ENCODE peak calls at places on chromosomes 5 and 9, in eight cellular contexts. V is breast epithelium, M is tibial artery, U is sigmoid colon, O is esophagus squamous epithelium, G is pancreas, P is vagina, Q is upper lobe of right lung. B is an unnamed sample. For H3K4me1, the result is how much of the 10 kb centered on the place peaks cover.

GRCh38 chr5:98492258-98492657 is 281.2 kb upstream of the RGMB start:
- DNase-seq in V (no peak), M (no peak), U (no peak), O (no peak), G (no peak), P (no peak), Q (no peak), B (no peak)

GRCh38 chr5:74196233-74196632 is 444.3 kb downstream of the ENC1 start:
- DNase-seq in V (no peak), M (no peak), U (no peak), O (no peak), G (no peak), P (no peak), Q (no peak), B (no peak)

GRCh38 chr9:127158995-127159801 is 36.8 kb upstream of the ANGPTL2 start:
- DNase-seq in V (peak), M (peak), U (peak), O (no peak), G (no peak), P (peak), Q (peak), B (no peak)

GRCh38 chr5:50990296-50990924 is 324.0 kb downstream of the PARP8 start:
- DNase-seq in V (no peak), M (no peak), U (no peak), O (no peak), G (no peak), P (no peak), Q (no peak), B (no peak)

GRCh38 chr5:175814676-175815075 is 56.7 kb upstream of the CPLX2 start:
- DNase-seq in V (no peak), M (no peak), U (no peak), O (no peak), G (no peak), P (no peak), Q (no peak), B (no peak)

GRCh38 chr5:179801304-179802206 is 5.1 kb downstream of the MGAT4B start:
- DNase-seq in V (no peak), M (peak), U (peak), O (peak), G (peak), P (no peak), Q (peak), B (peak)

GRCh38 chr5:95779611-95780010 is 42.9 kb downstream of the GLRX start:
- DNase-seq in V (no peak), M (no peak), U (no peak), O (no peak), G (no peak), P (no peak), Q (no peak), B (no peak)

GRCh38 chr5:161301586-161301985 is 244.9 kb downstream of the GABRB2 start:
- DNase-seq in V (no peak), M (no peak), U (no peak), O (no peak), G (no peak), P (no peak), Q (no peak), B (no peak)

GRCh38 chr5:144072518-144072927 is 97.9 kb downstream of the YIPF5 start:
- DNase-seq in V (no peak), M (no peak), U (no peak), O (no peak), G (no peak), P (no peak), Q (no peak), B (no peak)

GRCh38 chr9:111661802-111662491 is 542 bp downstream of the GNG10 start:
- DNase-seq in V (no peak), M (peak), U (peak), O (no peak), G (peak), P (no peak), Q (peak), B (peak)

DNA sequence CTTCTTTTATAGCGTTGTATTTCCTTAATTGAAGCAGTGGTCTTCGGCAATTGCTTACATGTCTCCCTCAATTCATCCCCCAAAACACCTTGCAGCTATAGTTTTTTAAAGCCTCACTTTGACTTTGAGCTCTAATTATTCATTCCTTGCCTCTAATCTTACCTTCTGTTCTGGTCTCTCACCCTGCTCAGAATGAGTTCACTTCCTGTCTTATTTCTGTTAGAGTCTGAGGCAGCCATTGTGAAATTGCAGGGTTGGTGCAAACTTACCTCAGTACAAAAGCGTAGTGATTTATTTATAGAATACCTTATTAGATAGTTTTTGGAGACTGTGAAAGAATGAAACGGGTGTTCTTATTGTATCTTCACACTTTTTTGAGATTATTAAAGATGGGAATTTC is 35.0 kb downstream of the AOPEP start:
- DNase-seq in V (no peak), M (no peak), U (no peak), O (no peak), G (no peak), P (no peak), Q (no peak), B (no peak)
- H3K4me1 ChIP-seq in V (under half), M (under half), U (under half), O (under half), G (under half), P (under half), Q (under half), B (under half)

GRCh38 chr5:149962040-149962439 is 1.5 kb downstream of the SLC26A2 start:
- DNase-seq in V (no peak), M (no peak), U (no peak), O (no peak), G (no peak), P (no peak), Q (no peak), B (no peak)
- H3K27ac ChIP-seq in V (no peak), M (no peak), U (no peak), O (peak), G (no peak), P (no peak), Q (no peak), B (peak)

GRCh38 chr5:76490970-76491369 is 87.9 kb downstream of the IQGAP2 start:
- DNase-seq in V (no peak), M (no peak), U (no peak), O (no peak), G (no peak), P (no peak), Q (no peak), B (no peak)
- H3K4me1 ChIP-seq in V (under half), M (under half), U (under half), O (under half), G (under half), P (under half), Q (under half), B (under half)

DNA sequence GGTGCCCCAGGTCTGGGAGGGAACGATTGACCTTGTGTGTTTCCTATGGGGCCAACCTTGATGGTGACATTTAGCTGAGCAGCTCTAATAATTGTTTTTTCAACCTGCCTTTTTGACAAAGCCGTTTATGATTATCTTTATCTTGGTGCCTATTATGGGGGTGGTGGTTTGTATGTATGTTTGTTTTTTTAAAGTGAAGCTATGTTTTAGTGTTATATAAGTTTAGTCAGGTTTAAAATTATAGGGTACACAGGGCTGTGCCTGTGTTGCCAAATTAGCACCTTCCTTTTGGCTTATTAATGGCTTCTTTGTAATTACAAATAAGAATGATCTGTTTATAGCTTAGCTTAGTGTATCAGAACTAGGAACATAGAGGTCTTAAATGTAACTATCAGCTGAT is 20.9 kb downstream of the TJP2 start:
- DNase-seq in V (no peak), M (no peak), U (no peak), O (no peak), G (no peak), P (no peak), Q (no peak), B (no peak)
- H3K27ac ChIP-seq in V (no peak), M (no peak), U (no peak), O (no peak), G (no peak), P (no peak), Q (no peak), B (no peak)

GRCh38 chr5:40137223-40137622 is 542.5 kb upstream of the PTGER4 start:
- DNase-seq in V (no peak), M (no peak), U (no peak), O (no peak), G (no peak), P (no peak), Q (no peak), B (no peak)

GRCh38 chr5:40134883-40135520 is 544.7 kb upstream of the PTGER4 start:
- DNase-seq in V (no peak), M (no peak), U (no peak), O (no peak), G (no peak), P (no peak), Q (no peak), B (no peak)
- H3K4me1 ChIP-seq in V (under half), M (under half), U (under half), O (under half), G (under half), P (under half), Q (under half), B (under half)

DNA sequence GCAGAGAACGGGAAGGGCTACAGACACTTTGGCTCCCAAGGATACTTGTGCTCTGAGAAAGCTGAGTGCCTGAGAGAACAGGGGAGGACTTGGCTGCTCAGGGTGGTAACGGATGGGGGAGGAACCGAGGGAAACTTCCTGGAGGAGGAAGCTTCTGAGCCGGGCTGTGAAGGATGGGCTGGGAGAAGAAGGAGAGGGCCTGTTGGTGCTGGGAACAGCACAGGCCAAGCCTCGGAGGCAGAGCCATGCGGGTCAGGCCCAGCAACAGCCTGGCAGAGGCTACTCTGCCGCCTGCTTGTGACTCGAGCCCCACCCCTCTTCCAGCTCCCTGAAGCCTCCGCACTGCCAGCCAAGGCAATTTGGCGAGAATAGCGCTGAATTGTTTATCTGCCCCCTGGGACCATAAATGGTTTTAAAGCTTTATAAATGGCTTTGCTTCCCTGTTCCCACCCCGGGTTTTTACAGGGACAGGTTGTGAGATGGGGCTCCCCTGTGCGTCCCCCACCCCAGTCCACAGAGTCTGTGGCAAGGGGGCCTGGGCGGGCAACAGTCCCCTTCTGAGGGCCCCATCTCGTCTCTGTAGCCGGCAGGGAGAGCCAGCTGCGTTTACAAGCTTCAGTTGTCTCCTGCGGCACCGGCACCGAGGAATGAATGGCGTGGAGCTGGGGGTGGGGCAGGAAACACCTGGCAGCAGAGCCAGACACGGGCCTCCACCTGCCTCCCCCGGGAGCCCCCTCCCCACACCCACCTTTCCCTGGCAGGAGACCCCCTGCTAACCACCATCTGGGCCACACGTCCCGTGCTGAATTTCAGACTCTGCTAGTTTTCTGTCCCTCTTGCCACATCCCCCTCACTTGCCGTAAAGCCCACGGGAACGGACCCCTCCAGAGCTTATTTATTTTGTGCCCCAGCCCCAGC is 24.4 kb downstream of the FAM163B start:
- DNase-seq in V (no peak), M (no peak), U (no peak), O (no peak), G (no peak), P (no peak), Q (no peak), B (no peak)
- H3K27ac ChIP-seq in V (no peak), M (no peak), U (peak), O (peak), G (no peak), P (no peak), Q (peak), B (no peak)

DNA sequence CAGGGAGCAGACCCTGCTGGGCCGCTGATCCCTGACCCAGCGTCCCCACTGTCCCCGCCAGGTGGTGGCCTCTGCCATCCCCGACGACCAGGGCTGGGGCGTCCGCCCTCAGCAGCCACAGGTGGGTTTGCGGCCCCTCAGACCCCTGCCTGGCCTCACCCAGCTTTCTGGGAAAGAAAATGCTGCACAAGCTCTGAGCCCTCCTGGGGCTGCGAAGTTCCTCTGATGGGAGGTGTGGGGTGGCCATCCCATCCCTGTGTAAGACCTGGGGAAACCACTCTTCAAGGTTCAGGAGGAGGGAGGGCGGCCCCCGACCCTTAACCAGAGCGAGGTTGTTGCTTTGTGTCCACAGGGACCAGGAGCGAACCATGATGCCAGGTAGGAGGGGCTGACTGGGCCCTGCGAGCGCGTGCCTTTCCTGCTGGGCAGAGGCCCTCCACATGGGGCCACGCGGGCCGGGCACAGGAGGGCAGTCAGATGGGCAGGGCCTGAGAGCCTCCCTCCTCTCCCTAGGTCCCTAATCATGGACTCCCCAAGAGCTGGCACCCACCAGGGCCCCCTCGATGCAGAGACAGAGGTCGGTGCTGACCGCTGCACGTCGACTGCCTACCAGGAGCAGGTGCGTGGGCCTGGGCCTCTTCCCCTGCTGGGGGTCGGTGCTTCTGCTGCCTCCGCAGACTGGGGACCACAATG is 7.7 kb downstream of the NOXA1 start:
- DNase-seq in V (no peak), M (no peak), U (no peak), O (no peak), G (peak), P (no peak), Q (peak), B (peak)
- H3K4me1 ChIP-seq in V (under half), M (under half), U (under half), O (under half), G (under half), P (under half), Q (under half), B (under half)

GRCh38 chr9:33080534-33080933 is 4.1 kb upstream of the SMU1 start:
- DNase-seq in V (no peak), M (no peak), U (no peak), O (no peak), G (no peak), P (no peak), Q (no peak), B (no peak)
- H3K27ac ChIP-seq in V (peak), M (peak), U (no peak), O (peak), G (no peak), P (peak), Q (peak), B (no peak)

GRCh38 chr5:132465095-132465707 is 25.4 kb downstream of the IRF1 start:
- DNase-seq in V (no peak), M (peak), U (peak), O (no peak), G (no peak), P (no peak), Q (peak), B (no peak)
- H3K4me1 ChIP-seq in V (under half), M (under half), U (half or more), O (under half), G (under half), P (half or more), Q (half or more), B (under half)

GRCh38 chr5:169804861-169805260 is 167.8 kb downstream of the DOCK2 start:
- DNase-seq in V (no peak), M (no peak), U (no peak), O (no peak), G (no peak), P (no peak), Q (no peak), B (no peak)

GRCh38 chr5:169803077-169803981 is 166.3 kb downstream of the DOCK2 start:
- DNase-seq in V (no peak), M (no peak), U (peak), O (no peak), G (no peak), P (peak), Q (no peak), B (no peak)

GRCh38 chr5:169798906-169799660 is 162.0 kb downstream of the DOCK2 start:
- DNase-seq in V (no peak), M (no peak), U (no peak), O (no peak), G (no peak), P (no peak), Q (no peak), B (no peak)

GRCh38 chr5:169801324-169801777 is 164.3 kb downstream of the DOCK2 start:
- DNase-seq in V (no peak), M (no peak), U (no peak), O (no peak), G (no peak), P (no peak), Q (no peak), B (no peak)

GRCh38 chr5:169801781-169802180 is 164.7 kb downstream of the DOCK2 start:
- DNase-seq in V (no peak), M (no peak), U (no peak), O (no peak), G (no peak), P (no peak), Q (no peak), B (no peak)
- H3K27ac ChIP-seq in V (no peak), M (no peak), U (no peak), O (no peak), G (no peak), P (no peak), Q (no peak), B (no peak)